ENCODE peak calls at places on chromosome 16, in six cellular contexts. J is natural killer cell, P is progenitor cell of endocrine pancreas, O is PC-3, S is fibroblast of pulmonary artery, B is WERI-Rb-1. A is an unnamed sample.

GRCh38 chr16:81279375-81279774 is 35.4 kb upstream of the GAN start:
- DNase-seq in J (no peak), S (peak; percentile 81), B (no peak), O (peak; percentile 23), P (no peak), A (no peak)

GRCh38 chr16:1788708-1789100 is 4.8 kb downstream of the IGFALS start:
- DNase-seq in J (no peak), O (no peak), P (no peak), S (no peak), B (no peak), A (no peak)

GRCh38 chr16:35391328-35391727 is 1931.9 kb downstream of the TP53TG3F start:
- DNase-seq in B (peak; percentile 64), P (no peak), S (peak; percentile 37), O (peak; percentile 27), J (no peak), A (peak; percentile 59)

GRCh38 chr16:58500329-58501241 is 642 bp downstream of the NDRG4 start:
- DNase-seq in B (no peak), O (no peak), J (no peak), P (no peak), S (no peak), A (no peak)

GRCh38 chr16:5336898-5337297 is 239.3 kb upstream of the EEF2KMT start:
- DNase-seq in S (no peak), B (peak; percentile 48), J (no peak), P (no peak), O (no peak), A (no peak)

GRCh38 chr16:21713549-21714368 is 50.0 kb downstream of the OTOA start:
- DNase-seq in P (no peak), J (no peak), B (no peak), S (no peak), O (no peak), A (no peak)

GRCh38 chr16:55656695-55657092 is 906 bp downstream of the SLC6A2 start:
- DNase-seq in S (no peak), O (no peak), B (no peak), J (no peak), P (no peak), A (no peak)

GRCh38 chr16:49050607-49051006 is 231.0 kb downstream of the CBLN1 start:
- DNase-seq in B (no peak), P (no peak), O (no peak), J (no peak), S (peak; percentile 59), A (no peak)

GRCh38 chr16:28513484-28514181 is 7.0 kb upstream of the IL27 start:
- DNase-seq in P (no peak), J (no peak), S (no peak), O (no peak), B (no peak), A (no peak)

GRCh38 chr16:86963600-86964575 is 353.3 kb downstream of the C16orf95 start:
- DNase-seq in P (no peak), B (no peak), O (no peak), J (no peak), S (no peak), A (no peak)

GRCh38 chr16:9258423-9259051 is 167.1 kb downstream of the HAPSTR1 start:
- DNase-seq in B (peak; percentile 77), O (peak; percentile 39), P (peak; percentile 41), S (peak; percentile 3), J (no peak), A (peak; percentile 44)

GRCh38 chr16:19505600-19506303 is 16.1 kb downstream of the GDE1 start:
- DNase-seq in P (no peak), J (no peak), S (peak; percentile 61), O (peak; percentile 82), B (no peak), A (no peak)

GRCh38 chr16:20898938-20899502 is 1.1 kb downstream of the DCUN1D3 start:
- DNase-seq in O (no peak), J (no peak), S (peak; percentile 80), B (no peak), P (no peak), A (no peak)

GRCh38 chr16:64656471-64656870 is 465.4 kb downstream of the CDH11 start:
- DNase-seq in B (no peak), J (no peak), O (no peak), P (no peak), S (no peak), A (no peak)

GRCh38 chr16:68073902-68074760 is 11.0 kb upstream of the NFATC3 start:
- DNase-seq in S (no peak), P (no peak), B (no peak), J (no peak), O (no peak), A (no peak)

GRCh38 chr16:48383877-48384304 is 1.3 kb downstream of the SIAH1 start:
- DNase-seq in O (peak; percentile 37), B (no peak), P (no peak), J (no peak), S (peak; percentile 34), A (no peak)

GRCh38 chr16:31141489-31142108 is 6.1 kb upstream of the PRSS8 start:
- DNase-seq in B (no peak), S (no peak), O (no peak), P (no peak), J (no peak), A (no peak)

GRCh38 chr16:90031186-90031930 is 12.1 kb upstream of the DBNDD1 start:
- DNase-seq in J (no peak), O (no peak), B (no peak), S (no peak), P (no peak), A (no peak)

GRCh38 chr16:24801761-24802302 is 43.9 kb upstream of the SLC5A11 start:
- DNase-seq in P (no peak), B (no peak), S (peak; percentile 19), O (no peak), J (no peak), A (peak; percentile 17)

GRCh38 chr16:24800586-24800985 is 45.2 kb upstream of the SLC5A11 start:
- DNase-seq in P (no peak), S (peak; percentile 52), J (no peak), B (peak; percentile 30), O (peak; percentile 13), A (peak; percentile 46)

GRCh38 chr16:24810951-24811843 is 34.6 kb upstream of the SLC5A11 start:
- DNase-seq in B (no peak), S (no peak), O (no peak), P (no peak), J (no peak), A (no peak)

DNA sequence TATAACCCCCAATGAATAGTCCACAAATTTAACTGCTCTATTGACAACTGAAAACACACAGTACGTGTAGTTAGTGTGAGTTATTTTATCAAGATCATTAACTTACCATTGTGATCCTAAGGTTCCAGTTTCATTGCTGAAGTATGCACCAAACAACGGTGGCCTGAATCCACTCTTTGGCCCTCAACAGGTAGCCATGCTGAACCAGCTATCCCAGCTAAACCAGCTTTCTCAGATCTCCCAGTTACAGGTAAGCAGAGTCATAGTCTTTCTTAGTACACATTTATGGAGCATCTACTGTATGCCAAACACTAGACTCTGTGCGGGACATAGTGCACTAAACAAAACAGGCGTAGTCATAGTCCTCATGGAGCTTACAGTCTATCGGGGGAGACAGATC is 40.3 kb upstream of the SLC5A11 start:
- DNase-seq in J (no peak), B (no peak), S (no peak), O (no peak), P (no peak), A (no peak)
- TF ChIP-seq CTCF in J (no peak), B (no peak), S (no peak), O (no peak), P (no peak), A (no peak)

GRCh38 chr16:57471209-57471608 is 8.7 kb downstream of the POLR2C start:
- DNase-seq in O (no peak), S (no peak), J (no peak), B (no peak), P (no peak), A (no peak)

GRCh38 chr16:57473176-57473840 is 10.8 kb downstream of the POLR2C start:
- DNase-seq in P (no peak), B (no peak), O (no peak), J (no peak), S (no peak), A (no peak)

GRCh38 chr16:57473906-57474305 is 11.4 kb downstream of the POLR2C start:
- DNase-seq in O (no peak), J (no peak), P (no peak), B (no peak), S (no peak), A (no peak)

GRCh38 chr16:57471852-57472664 is 9.6 kb downstream of the POLR2C start:
- DNase-seq in J (no peak), O (no peak), P (no peak), S (no peak), B (no peak), A (no peak)

DNA sequence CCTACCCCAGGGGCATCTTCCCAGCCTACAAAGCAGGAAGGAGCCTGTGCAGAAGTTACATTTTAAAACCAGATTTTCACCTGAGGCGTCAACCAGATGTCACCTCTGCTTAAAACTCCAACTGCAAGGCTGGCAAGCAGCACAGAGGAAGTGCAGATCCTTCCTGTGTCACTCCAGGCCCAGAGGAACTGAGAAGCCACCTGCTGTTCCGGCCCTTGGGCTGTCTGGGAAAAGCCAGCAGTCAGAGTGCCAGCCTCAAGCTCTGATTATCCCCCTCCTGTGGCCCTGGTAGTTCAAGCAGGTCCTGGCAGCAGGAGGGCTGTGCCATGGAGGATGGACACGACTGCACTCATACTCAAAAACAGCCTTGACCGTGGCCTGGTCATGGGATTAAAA is 10.2 kb downstream of the POLR2C start:
- DNase-seq in P (no peak), J (no peak), B (no peak), S (no peak), O (no peak), A (no peak)
- TF ChIP-seq CTCF in P (no peak), J (no peak), B (no peak), S (no peak), O (no peak), A (no peak)

GRCh38 chr16:25126820-25127232 is 15.3 kb downstream of the LCMT1 start:
- DNase-seq in J (no peak), S (peak; percentile 84), B (no peak), O (peak; percentile 82), P (no peak), A (no peak)
- TF ChIP-seq CTCF in J (no peak), S (peak; percentile 82), B (peak; percentile 45), O (peak; percentile 75), P (peak; percentile 32), A (peak; percentile 73)

GRCh38 chr16:71276589-71277334 is 12.4 kb downstream of the CMTR2 start:
- DNase-seq in B (no peak), P (no peak), S (no peak), J (no peak), O (no peak), A (no peak)

DNA sequence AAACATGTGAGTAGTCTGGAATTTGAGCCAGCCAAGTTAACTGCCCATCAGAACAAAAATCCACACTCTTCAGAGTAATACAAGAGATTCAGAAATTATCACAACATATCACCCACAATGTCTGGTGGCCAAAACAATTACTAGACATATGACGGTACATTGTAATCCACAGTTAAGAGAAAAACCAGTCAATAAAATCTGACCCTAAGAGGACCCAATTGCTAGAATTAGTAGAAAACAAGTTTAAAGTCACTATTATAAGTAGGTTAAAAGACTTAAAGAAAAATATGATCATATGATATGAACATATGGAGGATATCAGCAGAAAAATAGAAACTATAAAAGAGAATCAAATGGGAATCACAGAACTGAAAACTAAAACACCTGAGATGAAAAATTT is 15.8 kb downstream of the CMTR2 start:
- DNase-seq in B (no peak), O (no peak), S (no peak), P (no peak), J (no peak), A (no peak)
- TF ChIP-seq CTCF in B (no peak), O (no peak), S (no peak), P (no peak), J (no peak), A (no peak)